ENCODE peak calls at places on chromosomes 4 and X, in seven cellular contexts. E, P, I, S, M, B and O are unnamed samples.

GRCh38 chr4:123807187-123807586 is 410.6 kb downstream of the SPRY1 start:
- DNase-seq in S (no peak), B (no peak), P (no peak), I (no peak), M (no peak), E (no peak), O (no peak)

GRCh38 chrX:154779261-154779660 is 16.6 kb downstream of the DKC1 start:
- DNase-seq in I (no peak), B (no peak), S (peak), M (peak), E (no peak), P (no peak), O (no peak)

GRCh38 chrX:71870337-71871098 is 40.1 kb upstream of the NHSL2 start:
- DNase-seq in I (no peak), E (no peak), B (peak), P (peak), S (peak), M (no peak), O (peak)

GRCh38 chrX:135520022-135520552 is 373 bp upstream of the INTS6L start:
- DNase-seq in M (peak), P (peak), S (no peak), B (peak), E (no peak), I (no peak), O (no peak)

GRCh38 chr4:122758033-122758432 is 25.5 kb downstream of the BBS12 start:
- DNase-seq in B (peak), P (peak), E (no peak), I (no peak), S (peak), M (peak), O (no peak)

GRCh38 chrX:112840382-112841113 is at the start of gene AMOT:
- DNase-seq in B (peak), M (peak), P (peak), S (peak), I (peak), E (peak), O (peak)

GRCh38 chrX:123072686-123073385 is 111.2 kb upstream of the GRIA3 start:
- DNase-seq in I (no peak), E (no peak), P (no peak), S (no peak), M (no peak), B (no peak), O (no peak)

GRCh38 chr4:114136067-114136466 is 156.6 kb upstream of the ARSJ start:
- DNase-seq in P (no peak), B (no peak), S (no peak), I (no peak), E (no peak), M (peak), O (no peak)

GRCh38 chr4:138912714-138913340 is 102.8 kb upstream of the NOCT start:
- DNase-seq in P (no peak), E (no peak), B (no peak), I (no peak), S (no peak), M (no peak), O (no peak)

GRCh38 chr4:7928711-7929505 is 10.8 kb downstream of the AFAP1 start:
- DNase-seq in I (no peak), B (no peak), S (no peak), M (no peak), E (no peak), P (no peak), O (no peak)

GRCh38 chrX:116823677-116824076 is 360.9 kb upstream of the CT83 start:
- DNase-seq in B (no peak), I (no peak), M (no peak), P (no peak), S (no peak), E (no peak), O (no peak)

GRCh38 chr4:121776610-121777401 is 11.8 kb upstream of the SMIM43 start:
- DNase-seq in B (no peak), M (no peak), E (no peak), S (no peak), I (no peak), P (no peak), O (no peak)

GRCh38 chr4:1011022-1011694 is at the start of gene FGFRL1:
- DNase-seq in M (peak), I (peak), P (no peak), E (peak), S (peak), B (peak), O (peak)

GRCh38 chr4:38141808-38142500 is 181.8 kb downstream of the PTTG2 start:
- DNase-seq in E (peak), B (no peak), I (no peak), P (no peak), M (peak), S (peak), O (no peak)

GRCh38 chrX:154096140-154097002 is 1.1 kb downstream of the MECP2 start:
- DNase-seq in B (no peak), P (peak), E (peak), I (no peak), M (peak), S (peak), O (peak)

GRCh38 chrX:96971812-96972211 is 88.1 kb downstream of the RPA4 start:
- DNase-seq in P (no peak), M (no peak), B (no peak), E (no peak), S (no peak), I (no peak), O (no peak)

GRCh38 chr4:76226418-76226817 is 12.8 kb upstream of the SCARB2 start:
- DNase-seq in S (no peak), I (no peak), P (no peak), B (no peak), M (no peak), E (no peak), O (no peak)

GRCh38 chr4:139603576-139604387 is 47.8 kb upstream of the SETD7 start:
- DNase-seq in E (no peak), P (peak), I (no peak), S (peak), M (peak), B (peak), O (peak)

GRCh38 chr4:88860594-88860993 is 163.0 kb upstream of the NAP1L5 start:
- DNase-seq in E (no peak), M (peak), I (no peak), S (no peak), P (no peak), B (no peak), O (no peak)

GRCh38 chr4:67558493-67558892 is at the start of gene STAP1:
- DNase-seq in M (no peak), I (no peak), S (no peak), P (peak), B (peak), E (no peak), O (peak)
- TF ChIP-seq CTCF in M (no peak), I (no peak), S (no peak), P (peak), B (peak), E (no peak), O (no peak)

GRCh38 chr4:2332201-2332975 is 70.5 kb upstream of the MXD4 start:
- DNase-seq in I (peak), M (no peak), B (no peak), S (no peak), E (no peak), P (no peak), O (no peak)

GRCh38 chr4:2331043-2331420 is 69.1 kb upstream of the MXD4 start:
- DNase-seq in M (no peak), B (no peak), S (no peak), P (no peak), I (no peak), E (no peak), O (no peak)

GRCh38 chr4:2331519-2332200 is 69.8 kb upstream of the MXD4 start:
- DNase-seq in B (no peak), E (no peak), I (peak), P (no peak), S (no peak), M (no peak), O (no peak)

GRCh38 chr4:2332976-2333319 is 71.0 kb upstream of the MXD4 start:
- DNase-seq in S (no peak), E (no peak), I (peak), P (no peak), B (no peak), M (no peak), O (no peak)

GRCh38 chr4:2330119-2331042 is 68.5 kb upstream of the MXD4 start:
- DNase-seq in M (peak), S (peak), P (no peak), E (no peak), I (peak), B (no peak), O (no peak)
- TF ChIP-seq CTCF in M (peak), S (peak), P (no peak), E (no peak), I (no peak), B (no peak), O (no peak)

GRCh38 chr4:93409035-93409434 is 419.5 kb upstream of the ATOH1 start:
- DNase-seq in M (no peak), B (no peak), E (no peak), S (no peak), P (no peak), I (no peak), O (no peak)
- TF ChIP-seq CTCF in M (no peak), B (no peak), E (no peak), S (no peak), P (no peak), I (no peak), O (no peak)

GRCh38 chr4:32455231-32455630 is 1735.1 kb downstream of the PCDH7 start:
- DNase-seq in I (no peak), E (no peak), M (no peak), B (no peak), P (no peak), S (peak), O (no peak)
- TF ChIP-seq CTCF in I (no peak), E (no peak), M (no peak), B (no peak), P (no peak), S (no peak), O (no peak)

DNA sequence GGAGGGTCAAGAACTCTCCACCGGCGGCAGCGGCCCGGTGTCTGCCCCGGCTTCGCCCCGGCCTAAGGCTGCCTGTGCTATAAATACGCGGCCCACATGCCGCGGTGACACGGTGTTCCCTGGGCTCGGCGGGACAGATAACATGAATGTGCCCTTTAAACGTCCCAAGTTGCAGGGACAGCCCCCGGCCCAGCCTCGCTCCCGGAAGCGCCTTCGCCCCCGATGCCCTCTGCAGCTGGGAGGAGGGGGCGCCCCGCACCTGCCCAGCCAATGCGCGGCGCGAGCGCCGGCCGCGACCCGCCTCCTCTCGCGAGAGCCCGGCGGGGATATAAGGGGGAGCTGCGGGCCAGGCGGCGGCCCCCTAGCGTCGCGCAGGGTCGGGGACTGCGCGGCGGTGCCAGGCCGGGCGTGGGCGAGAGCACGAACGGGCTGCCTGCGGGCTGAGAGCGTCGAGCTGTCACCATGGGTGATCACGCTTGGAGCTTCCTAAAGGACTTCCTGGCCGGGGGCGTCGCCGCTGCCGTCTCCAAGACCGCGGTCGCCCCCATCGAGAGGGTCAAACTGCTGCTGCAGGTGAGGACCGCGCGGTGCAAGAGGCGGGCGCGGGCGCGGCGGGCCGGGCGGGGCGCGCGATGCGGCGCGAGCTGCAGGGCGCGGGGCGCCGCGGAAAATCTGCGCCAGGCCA is at the start of gene SLC25A4:
- DNase-seq in E (peak), P (peak), I (no peak), M (peak), B (peak), S (peak), O (peak)
- TF ChIP-seq CTCF in E (peak), P (peak), I (peak), M (peak), B (peak), S (peak), O (peak)